ENCODE peak calls at places on chromosomes 7 and 10, in nine cellular contexts. One of them, this sample, is unnamed.

GRCh38 chr7:55071411-55072188 is 52.8 kb downstream of the EGFR start:
- DNase-seq in body of pancreas: no peak
- DNase-seq in gastrocnemius medialis: no peak
- DNase-seq in PC-3: no peak
- DNase-seq in breast epithelium: no peak
- DNase-seq in esophagus muscularis mucosa: no peak
- DNase-seq in neural progenitor cell: no peak
- DNase-seq in adrenal gland: no peak
- DNase-seq in hepatocyte: no peak
- DNase-seq in this sample: no peak

GRCh38 chr10:12869427-12869826 is 132.1 kb downstream of the CCDC3 start:
- DNase-seq in body of pancreas: no peak
- DNase-seq in gastrocnemius medialis: no peak
- DNase-seq in PC-3: no peak
- DNase-seq in breast epithelium: no peak
- DNase-seq in esophagus muscularis mucosa: no peak
- DNase-seq in neural progenitor cell: no peak
- DNase-seq in adrenal gland: no peak
- DNase-seq in hepatocyte: no peak
- DNase-seq in this sample: no peak

GRCh38 chr7:141073173-141073640 is 657 bp upstream of the TMEM178B start:
- DNase-seq in body of pancreas: peak; percentile 34
- DNase-seq in gastrocnemius medialis: peak; percentile 22
- DNase-seq in PC-3: peak; percentile 7
- DNase-seq in breast epithelium: no peak
- DNase-seq in esophagus muscularis mucosa: no peak
- DNase-seq in neural progenitor cell: peak; percentile 92
- DNase-seq in adrenal gland: no peak
- DNase-seq in hepatocyte: peak; percentile 81
- DNase-seq in this sample: no peak

GRCh38 chr10:2791774-2792443 is 275.4 kb upstream of the PFKP start:
- DNase-seq in body of pancreas: no peak
- DNase-seq in gastrocnemius medialis: no peak
- DNase-seq in PC-3: no peak
- DNase-seq in breast epithelium: no peak
- DNase-seq in esophagus muscularis mucosa: no peak
- DNase-seq in neural progenitor cell: no peak
- DNase-seq in adrenal gland: no peak
- DNase-seq in hepatocyte: no peak
- DNase-seq in this sample: no peak

GRCh38 chr7:150420987-150421674 is 29.3 kb upstream of the GIMAP8 start:
- DNase-seq in body of pancreas: peak; percentile 85
- DNase-seq in gastrocnemius medialis: peak; percentile 65
- DNase-seq in PC-3: peak; percentile 84
- DNase-seq in breast epithelium: peak; percentile 59
- DNase-seq in esophagus muscularis mucosa: no peak
- DNase-seq in neural progenitor cell: peak; percentile 87
- DNase-seq in adrenal gland: peak; percentile 79
- DNase-seq in hepatocyte: peak; percentile 88
- DNase-seq in this sample: peak; percentile 87

GRCh38 chr7:16739863-16740622 is 13.5 kb upstream of the TSPAN13 start:
- DNase-seq in body of pancreas: peak; percentile 64
- DNase-seq in gastrocnemius medialis: no peak
- DNase-seq in PC-3: peak; percentile 92
- DNase-seq in breast epithelium: no peak
- DNase-seq in esophagus muscularis mucosa: no peak
- DNase-seq in neural progenitor cell: no peak
- DNase-seq in adrenal gland: peak; percentile 92
- DNase-seq in hepatocyte: peak; percentile 83
- DNase-seq in this sample: no peak

GRCh38 chr7:11650030-11650429 is 182.0 kb downstream of the THSD7A start:
- DNase-seq in body of pancreas: no peak
- DNase-seq in gastrocnemius medialis: no peak
- DNase-seq in PC-3: peak; percentile 18
- DNase-seq in breast epithelium: no peak
- DNase-seq in esophagus muscularis mucosa: no peak
- DNase-seq in neural progenitor cell: no peak
- DNase-seq in adrenal gland: no peak
- DNase-seq in hepatocyte: no peak
- DNase-seq in this sample: no peak

GRCh38 chr7:123367508-123368122 is 166.8 kb downstream of the IQUB start:
- DNase-seq in body of pancreas: peak; percentile 45
- DNase-seq in gastrocnemius medialis: no peak
- DNase-seq in PC-3: peak; percentile 63
- DNase-seq in breast epithelium: no peak
- DNase-seq in esophagus muscularis mucosa: no peak
- DNase-seq in neural progenitor cell: peak; percentile 65
- DNase-seq in adrenal gland: no peak
- DNase-seq in hepatocyte: peak; percentile 69
- DNase-seq in this sample: no peak

GRCh38 chr7:108374899-108375298 is 81.3 kb downstream of the NRCAM start:
- DNase-seq in body of pancreas: no peak
- DNase-seq in gastrocnemius medialis: no peak
- DNase-seq in PC-3: no peak
- DNase-seq in breast epithelium: no peak
- DNase-seq in esophagus muscularis mucosa: no peak
- DNase-seq in neural progenitor cell: no peak
- DNase-seq in adrenal gland: no peak
- DNase-seq in hepatocyte: no peak
- DNase-seq in this sample: no peak

GRCh38 chr7:57207836-57208235 is 75.6 kb upstream of the ZNF479 start:
- DNase-seq in body of pancreas: no peak
- DNase-seq in gastrocnemius medialis: no peak
- DNase-seq in PC-3: no peak
- DNase-seq in breast epithelium: no peak
- DNase-seq in esophagus muscularis mucosa: no peak
- DNase-seq in neural progenitor cell: no peak
- DNase-seq in adrenal gland: no peak
- DNase-seq in hepatocyte: no peak
- DNase-seq in this sample: no peak

GRCh38 chr10:1532636-1533035 is 204.7 kb downstream of the ADARB2 start:
- DNase-seq in body of pancreas: no peak
- DNase-seq in gastrocnemius medialis: no peak
- DNase-seq in PC-3: no peak
- DNase-seq in breast epithelium: no peak
- DNase-seq in esophagus muscularis mucosa: no peak
- DNase-seq in neural progenitor cell: no peak
- DNase-seq in adrenal gland: no peak
- DNase-seq in hepatocyte: no peak
- DNase-seq in this sample: no peak

GRCh38 chr10:1538121-1538520 is 199.2 kb downstream of the ADARB2 start:
- DNase-seq in body of pancreas: no peak
- DNase-seq in gastrocnemius medialis: no peak
- DNase-seq in PC-3: no peak
- DNase-seq in breast epithelium: no peak
- DNase-seq in esophagus muscularis mucosa: no peak
- DNase-seq in neural progenitor cell: no peak
- DNase-seq in adrenal gland: no peak
- DNase-seq in hepatocyte: no peak
- DNase-seq in this sample: no peak

GRCh38 chr10:1534820-1535219 is 202.5 kb downstream of the ADARB2 start:
- DNase-seq in body of pancreas: no peak
- DNase-seq in gastrocnemius medialis: no peak
- DNase-seq in PC-3: no peak
- DNase-seq in breast epithelium: no peak
- DNase-seq in esophagus muscularis mucosa: no peak
- DNase-seq in neural progenitor cell: no peak
- DNase-seq in adrenal gland: no peak
- DNase-seq in hepatocyte: no peak
- DNase-seq in this sample: no peak

GRCh38 chr10:1536341-1536740 is 201.0 kb downstream of the ADARB2 start:
- DNase-seq in body of pancreas: no peak
- DNase-seq in gastrocnemius medialis: no peak
- DNase-seq in PC-3: no peak
- DNase-seq in breast epithelium: no peak
- DNase-seq in esophagus muscularis mucosa: no peak
- DNase-seq in neural progenitor cell: no peak
- DNase-seq in adrenal gland: no peak
- DNase-seq in hepatocyte: no peak
- DNase-seq in this sample: no peak

DNA sequence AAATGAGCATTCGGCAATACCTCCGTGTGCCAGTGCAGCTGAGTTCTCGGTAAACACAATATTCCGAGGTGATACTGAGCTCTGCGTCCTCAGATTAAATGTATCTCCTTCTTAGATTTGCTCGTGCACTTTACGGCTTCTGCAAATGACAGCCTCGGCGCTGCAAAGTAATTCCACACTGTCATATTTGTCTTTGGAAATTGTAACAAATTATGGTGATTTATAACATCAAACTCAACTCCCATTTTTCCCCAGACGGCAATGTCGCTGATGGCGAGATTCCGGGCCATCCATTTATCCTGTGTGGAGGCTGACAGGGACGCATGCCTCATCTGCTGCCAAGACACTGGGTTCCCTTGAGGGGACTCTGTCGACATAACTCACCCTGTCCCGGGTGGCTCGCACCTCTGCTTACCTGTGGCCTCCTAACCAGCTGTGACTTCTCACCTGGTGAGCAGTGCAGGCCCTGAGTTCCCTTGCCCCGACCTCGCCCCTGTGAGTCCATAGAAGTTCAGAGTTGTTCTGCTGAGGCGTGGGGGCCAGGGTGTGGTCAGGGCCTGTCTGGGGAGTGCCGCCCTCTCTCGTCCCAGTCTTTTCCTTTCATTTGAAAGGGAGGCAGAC is 201.9 kb downstream of the ADARB2 start:
- DNase-seq in body of pancreas: no peak
- DNase-seq in gastrocnemius medialis: no peak
- DNase-seq in PC-3: no peak
- DNase-seq in breast epithelium: no peak
- DNase-seq in esophagus muscularis mucosa: no peak
- DNase-seq in neural progenitor cell: no peak
- DNase-seq in adrenal gland: no peak
- DNase-seq in hepatocyte: no peak
- DNase-seq in this sample: no peak
- H3K27me3 ChIP-seq in body of pancreas: no peaks in the 10 kb centered on the region
- H3K27me3 ChIP-seq in gastrocnemius medialis: no peaks in the 10 kb centered on the region
- H3K27me3 ChIP-seq in PC-3: no peaks in the 10 kb centered on the region
- H3K27me3 ChIP-seq in breast epithelium: peaks cover 24% of the 10 kb centered on the region
- H3K27me3 ChIP-seq in esophagus muscularis mucosa: no peaks in the 10 kb centered on the region
- H3K27me3 ChIP-seq in neural progenitor cell: no peaks in the 10 kb centered on the region
- H3K27me3 ChIP-seq in adrenal gland: no peaks in the 10 kb centered on the region
- H3K27me3 ChIP-seq in hepatocyte: no peaks in the 10 kb centered on the region
- H3K27me3 ChIP-seq in this sample: no peaks in the 10 kb centered on the region

DNA sequence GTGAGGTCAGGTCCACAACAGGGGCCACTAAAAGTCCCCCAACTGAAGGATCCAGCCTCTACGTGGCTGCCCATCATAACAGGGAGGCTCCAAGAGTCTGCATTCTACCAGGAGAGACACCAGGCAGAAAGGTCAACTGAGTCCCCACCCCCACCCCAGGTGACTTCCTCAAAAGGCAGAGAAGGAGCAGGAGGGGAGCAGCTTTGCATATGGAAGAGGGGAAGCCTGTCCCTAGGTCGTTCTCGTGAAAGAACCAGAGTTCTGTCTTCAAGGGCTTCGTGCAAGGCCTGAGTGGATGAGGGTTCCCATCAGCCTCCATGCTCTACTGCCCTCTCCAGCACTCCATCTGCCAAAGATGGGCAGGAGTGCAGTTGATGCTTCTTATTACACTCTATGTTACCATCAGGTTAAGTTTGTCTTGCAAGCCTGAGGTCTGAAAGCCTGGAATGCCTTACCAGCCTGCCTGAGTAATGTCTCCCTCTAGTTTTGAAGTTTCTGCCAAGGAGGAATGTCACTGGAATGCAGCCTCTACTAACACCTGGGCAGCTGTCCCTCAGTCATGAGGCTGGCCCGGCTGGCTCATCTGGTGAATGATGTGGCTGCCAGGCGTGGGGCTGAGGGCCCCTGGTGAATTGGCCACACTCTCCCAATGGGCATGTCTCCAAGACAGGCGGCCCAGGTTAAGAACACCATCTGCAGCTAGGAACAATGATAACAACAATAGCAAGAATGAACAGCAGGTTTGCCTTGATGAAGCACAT is 54.3 kb upstream of the SMNDC1 start:
- DNase-seq in body of pancreas: peak; percentile 39
- DNase-seq in gastrocnemius medialis: no peak
- DNase-seq in PC-3: peak; percentile 81
- DNase-seq in breast epithelium: peak; percentile 87
- DNase-seq in esophagus muscularis mucosa: no peak
- DNase-seq in neural progenitor cell: no peak
- DNase-seq in adrenal gland: no peak
- DNase-seq in hepatocyte: no peak
- DNase-seq in this sample: no peak
- TF ChIP-seq CTCF in body of pancreas: no peak
- TF ChIP-seq CTCF in gastrocnemius medialis: no peak
- TF ChIP-seq CTCF in PC-3: no peak
- TF ChIP-seq CTCF in breast epithelium: no peak
- TF ChIP-seq CTCF in esophagus muscularis mucosa: no peak
- TF ChIP-seq CTCF in neural progenitor cell: no peak
- TF ChIP-seq CTCF in adrenal gland: no peak
- TF ChIP-seq CTCF in hepatocyte: no peak
- TF ChIP-seq CTCF in this sample: no peak

GRCh38 chr7:1531979-1532455 is 1.5 kb downstream of the MAFK start:
- DNase-seq in body of pancreas: no peak
- DNase-seq in gastrocnemius medialis: peak; percentile 83
- DNase-seq in PC-3: peak; percentile 34
- DNase-seq in breast epithelium: no peak
- DNase-seq in esophagus muscularis mucosa: no peak
- DNase-seq in neural progenitor cell: no peak
- DNase-seq in adrenal gland: no peak
- DNase-seq in hepatocyte: peak; percentile 60
- DNase-seq in this sample: no peak

GRCh38 chr7:1532456-1533254 is 2.2 kb downstream of the MAFK start:
- DNase-seq in body of pancreas: peak; percentile 94
- DNase-seq in gastrocnemius medialis: peak; percentile 81
- DNase-seq in PC-3: peak; percentile 97
- DNase-seq in breast epithelium: peak; percentile 82
- DNase-seq in esophagus muscularis mucosa: peak; percentile 97
- DNase-seq in neural progenitor cell: no peak
- DNase-seq in adrenal gland: peak; percentile 84
- DNase-seq in hepatocyte: peak; percentile 93
- DNase-seq in this sample: peak; percentile 67

GRCh38 chr7:1533569-1534329 is 3.2 kb downstream of the MAFK start:
- DNase-seq in body of pancreas: peak; percentile 69
- DNase-seq in gastrocnemius medialis: peak; percentile 91
- DNase-seq in PC-3: peak; percentile 86
- DNase-seq in breast epithelium: no peak
- DNase-seq in esophagus muscularis mucosa: no peak
- DNase-seq in neural progenitor cell: no peak
- DNase-seq in adrenal gland: peak; percentile 94
- DNase-seq in hepatocyte: peak; percentile 81
- DNase-seq in this sample: peak; percentile 20

GRCh38 chr7:1534330-1535099 is 4.0 kb downstream of the MAFK start:
- DNase-seq in body of pancreas: no peak
- DNase-seq in gastrocnemius medialis: peak; percentile 32
- DNase-seq in PC-3: no peak
- DNase-seq in breast epithelium: no peak
- DNase-seq in esophagus muscularis mucosa: no peak
- DNase-seq in neural progenitor cell: no peak
- DNase-seq in adrenal gland: no peak
- DNase-seq in hepatocyte: no peak
- DNase-seq in this sample: no peak

GRCh38 chr7:1533255-1533568 is 2.7 kb downstream of the MAFK start:
- DNase-seq in body of pancreas: no peak
- DNase-seq in gastrocnemius medialis: no peak
- DNase-seq in PC-3: no peak
- DNase-seq in breast epithelium: no peak
- DNase-seq in esophagus muscularis mucosa: no peak
- DNase-seq in neural progenitor cell: no peak
- DNase-seq in adrenal gland: no peak
- DNase-seq in hepatocyte: no peak
- DNase-seq in this sample: no peak
- H3K27ac ChIP-seq in body of pancreas: peak overlapping the region; percentile 100
- H3K27ac ChIP-seq in gastrocnemius medialis: peak overlapping the region; percentile 98
- H3K27ac ChIP-seq in PC-3: peak overlapping the region; percentile 97
- H3K27ac ChIP-seq in breast epithelium: peak overlapping the region; percentile 97
- H3K27ac ChIP-seq in esophagus muscularis mucosa: peak overlapping the region; percentile 97
- H3K27ac ChIP-seq in neural progenitor cell: no peak overlapping the region
- H3K27ac ChIP-seq in adrenal gland: peak overlapping the region; percentile 93
- H3K27ac ChIP-seq in hepatocyte: peak overlapping the region; percentile 98
- H3K27ac ChIP-seq in this sample: peak overlapping the region; percentile 95

GRCh38 chr7:41415051-41415450 is 287.8 kb downstream of the INHBA start:
- DNase-seq in body of pancreas: no peak
- DNase-seq in gastrocnemius medialis: no peak
- DNase-seq in PC-3: no peak
- DNase-seq in breast epithelium: no peak
- DNase-seq in esophagus muscularis mucosa: no peak
- DNase-seq in neural progenitor cell: no peak
- DNase-seq in adrenal gland: no peak
- DNase-seq in hepatocyte: no peak
- DNase-seq in this sample: no peak
- H3K27me3 ChIP-seq in body of pancreas: no peaks in the 10 kb centered on the region
- H3K27me3 ChIP-seq in gastrocnemius medialis: no peaks in the 10 kb centered on the region
- H3K27me3 ChIP-seq in PC-3: no peaks in the 10 kb centered on the region
- H3K27me3 ChIP-seq in breast epithelium: no peaks in the 10 kb centered on the region
- H3K27me3 ChIP-seq in esophagus muscularis mucosa: no peaks in the 10 kb centered on the region
- H3K27me3 ChIP-seq in neural progenitor cell: no peaks in the 10 kb centered on the region
- H3K27me3 ChIP-seq in adrenal gland: no peaks in the 10 kb centered on the region
- H3K27me3 ChIP-seq in hepatocyte: no peaks in the 10 kb centered on the region
- H3K27me3 ChIP-seq in this sample: no peaks in the 10 kb centered on the region

This sample was measured in CD4-positive, alpha-beta T cell.